ENCODE peak calls at places on chromosomes 12 and 14, in nine cellular contexts. S, I, T, P, U, Y, Z, O and L are unnamed samples.

GRCh38 chr12:52676163-52676562 is 4.0 kb downstream of the KRT1 start:
- DNase-seq in S (no peak), I (no peak), T (no peak), P (no peak), U (no peak), Y (no peak), Z (no peak), O (no peak), L (no peak)

GRCh38 chr12:31317471-31318397 is 8.2 kb downstream of the SINHCAF start:
- DNase-seq in S (no peak), I (no peak), T (no peak), P (no peak), U (no peak), Y (peak), Z (no peak), O (no peak), L (peak)

GRCh38 chr12:115882941-115883340 is 394.6 kb downstream of the MED13L start:
- DNase-seq in S (no peak), I (no peak), T (no peak), P (no peak), U (no peak), Y (no peak), Z (no peak), O (no peak), L (no peak)

GRCh38 chr12:71538807-71539206 is 99.2 kb downstream of the LGR5 start:
- DNase-seq in S (no peak), I (no peak), T (no peak), P (no peak), U (no peak), Y (no peak), Z (no peak), O (no peak), L (no peak)

GRCh38 chr12:73798523-73798922 is 739.1 kb upstream of the ATXN7L3B start:
- DNase-seq in S (no peak), I (no peak), T (no peak), P (no peak), U (no peak), Y (peak), Z (no peak), O (no peak), L (no peak)

GRCh38 chr14:67517083-67517482 is 16.0 kb upstream of the PLEKHH1 start:
- DNase-seq in S (no peak), I (no peak), T (no peak), P (no peak), U (no peak), Y (no peak), Z (no peak), O (no peak), L (peak)

GRCh38 chr12:15336772-15337553 is 14.7 kb downstream of the PTPRO start:
- DNase-seq in S (no peak), I (peak), T (no peak), P (no peak), U (no peak), Y (peak), Z (no peak), O (no peak), L (peak)

GRCh38 chr12:60096727-60097126 is 500.9 kb downstream of the SLC16A7 start:
- DNase-seq in S (no peak), I (no peak), T (no peak), P (no peak), U (no peak), Y (no peak), Z (no peak), O (no peak), L (no peak)

GRCh38 chr12:57092876-57093411 is 4.0 kb downstream of the NAB2 start:
- DNase-seq in S (peak), I (no peak), T (no peak), P (no peak), U (no peak), Y (no peak), Z (no peak), O (no peak), L (no peak)

GRCh38 chr14:99715266-99716000 is 31.3 kb downstream of the CYP46A1 start:
- DNase-seq in S (no peak), I (no peak), T (no peak), P (no peak), U (no peak), Y (no peak), Z (no peak), O (no peak), L (no peak)

GRCh38 chr12:7588703-7589329 is 76.9 kb downstream of the APOBEC1 start:
- DNase-seq in S (peak), I (peak), T (peak), P (no peak), U (peak), Y (peak), Z (peak), O (no peak), L (peak)

GRCh38 chr12:110661337-110661972 is 27.5 kb downstream of the HVCN1 start:
- DNase-seq in S (peak), I (no peak), T (no peak), P (no peak), U (no peak), Y (no peak), Z (peak), O (peak), L (no peak)

GRCh38 chr12:41965996-41966395 is 178.7 kb downstream of the GXYLT1 start:
- DNase-seq in S (no peak), I (no peak), T (no peak), P (no peak), U (no peak), Y (no peak), Z (no peak), O (no peak), L (no peak)

GRCh38 chr14:100529561-100530031 is 57.6 kb downstream of the BEGAIN start:
- DNase-seq in S (no peak), I (no peak), T (no peak), P (no peak), U (peak), Y (no peak), Z (no peak), O (no peak), L (no peak)

GRCh38 chr14:75711796-75712211 is 50.8 kb downstream of the TTLL5 start:
- DNase-seq in S (peak), I (peak), T (no peak), P (no peak), U (no peak), Y (peak), Z (no peak), O (no peak), L (peak)

GRCh38 chr12:117622087-117622486 is 260.7 kb upstream of the NOS1 start:
- DNase-seq in S (no peak), I (no peak), T (no peak), P (no peak), U (no peak), Y (no peak), Z (no peak), O (no peak), L (no peak)

GRCh38 chr12:106223485-106224391 is 24.1 kb downstream of the CKAP4 start:
- DNase-seq in S (peak), I (no peak), T (peak), P (peak), U (peak), Y (peak), Z (peak), O (peak), L (peak)

GRCh38 chr12:75878382-75878720 is 153.2 kb downstream of the PHLDA1 start:
- DNase-seq in S (no peak), I (no peak), T (no peak), P (peak), U (no peak), Y (no peak), Z (no peak), O (no peak), L (no peak)

GRCh38 chr14:74425525-74426201 is 347 bp downstream of the SYNDIG1L start:
- DNase-seq in S (no peak), I (no peak), T (peak), P (peak), U (no peak), Y (no peak), Z (peak), O (peak), L (no peak)

GRCh38 chr12:40016960-40017359 is 88.9 kb downstream of the SLC2A13 start:
- DNase-seq in S (no peak), I (no peak), T (no peak), P (no peak), U (no peak), Y (no peak), Z (no peak), O (no peak), L (peak)

GRCh38 chr12:43742106-43742505 is 16.5 kb downstream of the PUS7L start:
- DNase-seq in S (no peak), I (peak), T (no peak), P (no peak), U (no peak), Y (no peak), Z (no peak), O (no peak), L (peak)

GRCh38 chr14:85122690-85123089 is 407.3 kb upstream of the FLRT2 start:
- DNase-seq in S (no peak), I (peak), T (no peak), P (no peak), U (no peak), Y (peak), Z (no peak), O (no peak), L (peak)

GRCh38 chr12:122265433-122265832 is 861 bp downstream of the VPS33A start:
- DNase-seq in S (no peak), I (no peak), T (no peak), P (no peak), U (peak), Y (no peak), Z (no peak), O (no peak), L (no peak)

GRCh38 chr14:80427101-80427500 is 215.8 kb upstream of the DIO2 start:
- DNase-seq in S (no peak), I (no peak), T (no peak), P (no peak), U (no peak), Y (no peak), Z (no peak), O (no peak), L (no peak)

GRCh38 chr14:90624732-90625444 is 191.3 kb downstream of the TTC7B start:
- DNase-seq in S (no peak), I (no peak), T (no peak), P (no peak), U (no peak), Y (peak), Z (no peak), O (no peak), L (no peak)

GRCh38 chr12:51898937-51899336 is 8.4 kb upstream of the ACVRL1 start:
- DNase-seq in S (no peak), I (no peak), T (no peak), P (no peak), U (no peak), Y (peak), Z (no peak), O (no peak), L (peak)

GRCh38 chr12:112946236-112947000 is 8.1 kb downstream of the OAS3 start:
- DNase-seq in S (no peak), I (no peak), T (no peak), P (no peak), U (no peak), Y (no peak), Z (no peak), O (no peak), L (no peak)

GRCh38 chr12:131862994-131863710 is 31.3 kb upstream of the ULK1 start:
- DNase-seq in S (no peak), I (no peak), T (no peak), P (no peak), U (no peak), Y (no peak), Z (no peak), O (no peak), L (no peak)

GRCh38 chr12:51823875-51824565 is 24.5 kb downstream of the FIGNL2 start:
- DNase-seq in S (no peak), I (peak), T (no peak), P (no peak), U (no peak), Y (peak), Z (no peak), O (no peak), L (peak)

GRCh38 chr14:100573009-100573756 is 14.0 kb downstream of the BEGAIN start:
- DNase-seq in S (no peak), I (no peak), T (no peak), P (no peak), U (peak), Y (no peak), Z (no peak), O (no peak), L (no peak)

GRCh38 chr14:94100847-94101246 is 9.7 kb upstream of the IFI27 start:
- DNase-seq in S (no peak), I (no peak), T (no peak), P (no peak), U (no peak), Y (peak), Z (no peak), O (no peak), L (peak)

GRCh38 chr12:131084341-131085011 is 130.8 kb downstream of the ADGRD1 start:
- DNase-seq in S (no peak), I (no peak), T (no peak), P (peak), U (peak), Y (no peak), Z (no peak), O (no peak), L (no peak)

GRCh38 chr14:97779140-97779539 is 982.0 kb downstream of the VRK1 start:
- DNase-seq in S (no peak), I (no peak), T (no peak), P (no peak), U (no peak), Y (no peak), Z (no peak), O (no peak), L (no peak)

GRCh38 chr12:121287267-121287954 is 9.1 kb downstream of the CAMKK2 start:
- DNase-seq in S (no peak), I (no peak), T (no peak), P (no peak), U (no peak), Y (no peak), Z (no peak), O (no peak), L (no peak)

GRCh38 chr14:30610719-30611388 is 11.3 kb upstream of the SCFD1 start:
- DNase-seq in S (peak), I (no peak), T (no peak), P (peak), U (no peak), Y (peak), Z (no peak), O (no peak), L (peak)

GRCh38 chr12:96401061-96401871 is 1.0 kb upstream of the CDK17 start:
- DNase-seq in S (no peak), I (no peak), T (peak), P (no peak), U (peak), Y (peak), Z (peak), O (no peak), L (peak)